ENCODE peak calls at places on chromosomes 6 and 20, in four cellular contexts. V, B, J and K are unnamed samples.

GRCh38 chr6:21679761-21680265 is 86.3 kb downstream of the SOX4 start:
- DNase-seq in V (peak; percentile 16), B (no peak), J (no peak), K (no peak)

GRCh38 chr20:39839406-39840119 is 849.5 kb downstream of the MAFB start:
- DNase-seq in V (no peak), B (no peak), J (no peak), K (no peak)

GRCh38 chr6:169158182-169158573 is 95.5 kb downstream of the THBS2 start:
- DNase-seq in V (no peak), B (peak; percentile 90), J (no peak), K (no peak)

GRCh38 chr6:18293192-18293904 is 29.0 kb upstream of the DEK start:
- DNase-seq in V (no peak), B (no peak), J (no peak), K (peak; percentile 59)

GRCh38 chr20:10113746-10114145 is 79.0 kb downstream of the ANKEF1 start:
- DNase-seq in V (no peak), B (no peak), J (no peak), K (no peak)

GRCh38 chr6:6972456-6972855 is 135.3 kb upstream of the RREB1 start:
- DNase-seq in V (no peak), B (no peak), J (no peak), K (no peak)

GRCh38 chr20:10280016-10280908 is 61.6 kb downstream of the SNAP25 start:
- DNase-seq in V (no peak), B (no peak), J (no peak), K (no peak)

GRCh38 chr20:17743677-17744076 is 43.9 kb downstream of the BANF2 start:
- DNase-seq in V (no peak), B (no peak), J (no peak), K (no peak)

GRCh38 chr6:169960003-169960344 is 208.6 kb downstream of the ERMARD start:
- DNase-seq in V (no peak), B (peak; percentile 4), J (no peak), K (no peak)

GRCh38 chr6:75290136-75290535 is 5.5 kb upstream of the TMEM30A start:
- DNase-seq in V (no peak), B (no peak), J (no peak), K (no peak)
- H3K27ac ChIP-seq in V (no peak overlapping the region), B (no peak overlapping the region), J (no peak overlapping the region), K (no peak overlapping the region)

GRCh38 chr6:68468244-68468884 is 166.7 kb upstream of the ADGRB3 start:
- DNase-seq in V (no peak), B (no peak), J (no peak), K (no peak)
- TF ChIP-seq CTCF in V (no peak), B (no peak), J (no peak), K (no peak)

GRCh38 chr6:17281497-17282481 is 628 bp downstream of the RBM24 start:
- DNase-seq in V (no peak), B (peak; percentile 24), J (no peak), K (peak; percentile 14)
- H3K27ac ChIP-seq in V (peak overlapping the region; percentile 84), B (peak overlapping the region; percentile 68), J (no peak overlapping the region), K (peak overlapping the region; percentile 93)

DNA sequence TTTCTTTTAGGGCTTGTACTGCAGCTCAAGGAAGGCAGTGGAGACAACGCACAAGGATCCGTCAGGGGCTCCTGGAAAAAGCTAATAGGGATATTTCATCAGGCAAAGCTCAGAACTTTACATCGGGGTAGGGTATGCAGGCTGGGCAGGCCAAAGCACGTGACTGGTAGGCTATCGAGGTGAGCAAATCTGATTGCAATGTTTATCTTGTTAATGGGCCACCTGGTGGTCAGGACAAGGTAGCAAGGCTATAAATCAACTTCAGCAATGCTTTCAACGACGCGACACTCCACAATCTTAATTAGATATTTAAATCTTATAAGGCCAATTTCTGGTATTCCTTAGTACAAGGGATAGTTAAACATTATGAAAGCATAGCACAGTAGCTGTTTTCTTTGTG is 1302.8 kb upstream of the EYS start:
- DNase-seq in V (no peak), B (no peak), J (no peak), K (no peak)
- TF ChIP-seq CTCF in V (no peak), B (no peak), J (no peak), K (no peak)

GRCh38 chr6:56727097-56727845 is 84.6 kb upstream of the DST start:
- DNase-seq in V (no peak), B (no peak), J (no peak), K (no peak)
- H3K27ac ChIP-seq in V (peak overlapping the region; percentile 72), B (no peak overlapping the region), J (no peak overlapping the region), K (peak overlapping the region; percentile 58)

GRCh38 chr6:52511163-52511562 is 65.7 kb downstream of the TRAM2 start:
- DNase-seq in V (no peak), B (no peak), J (no peak), K (no peak)

GRCh38 chr6:52511572-52512151 is 65.2 kb downstream of the TRAM2 start:
- DNase-seq in V (no peak), B (no peak), J (no peak), K (no peak)

GRCh38 chr6:52513896-52514295 is 63.0 kb downstream of the TRAM2 start:
- DNase-seq in V (no peak), B (no peak), J (no peak), K (no peak)

GRCh38 chr6:52513464-52513863 is 63.4 kb downstream of the TRAM2 start:
- DNase-seq in V (no peak), B (no peak), J (no peak), K (no peak)

DNA sequence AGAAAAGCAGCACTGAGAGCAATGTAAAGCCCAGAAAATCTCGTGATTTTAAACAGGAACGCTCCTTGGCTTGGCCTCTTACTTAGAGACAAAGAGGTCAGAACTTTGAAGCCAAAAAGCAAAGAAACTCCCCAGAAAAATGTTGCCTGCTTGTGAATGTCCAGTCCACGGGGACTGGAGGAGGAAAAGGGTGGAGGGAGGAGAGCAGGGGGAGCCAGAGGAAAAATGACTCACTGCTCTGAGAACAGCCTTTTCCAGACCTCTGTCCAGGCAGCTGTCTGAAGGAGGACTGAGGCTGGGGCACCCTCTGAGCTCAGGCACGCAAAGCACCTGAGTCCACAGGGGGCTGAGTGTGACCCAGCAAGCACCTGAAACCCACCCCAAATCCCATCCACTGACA is 64.7 kb downstream of the TRAM2 start:
- DNase-seq in V (peak; percentile 43), B (peak; percentile 73), J (no peak), K (peak; percentile 22)
- TF ChIP-seq CTCF in V (no peak), B (no peak), J (no peak), K (no peak)